ENCODE peak calls at places on chromosomes 3 and 15, in seven cellular contexts. K is A549, I is H1, B is suprapubic skin, R is esophagus muscularis mucosa, X is transverse colon, W is sigmoid colon. Q is an unnamed sample.

GRCh38 chr3:58198362-58198761 is 12.4 kb downstream of the DNASE1L3 start:
- DNase-seq in I (no peak), B (no peak), W (no peak), R (no peak), X (no peak), K (no peak), Q (no peak)

GRCh38 chr15:98873441-98874218 is 134.0 kb downstream of the PGPEP1L start:
- DNase-seq in K (peak; percentile 97), W (no peak), R (no peak), I (no peak), B (no peak), X (no peak), Q (no peak)

GRCh38 chr3:123571264-123571972 is 13.4 kb downstream of the HACD2 start:
- DNase-seq in R (no peak), X (no peak), I (no peak), K (no peak), B (no peak), W (no peak), Q (no peak)

GRCh38 chr15:40770147-40770721 is 454 bp downstream of the C15orf62 start:
- DNase-seq in K (no peak), R (no peak), W (no peak), B (no peak), I (no peak), X (peak; percentile 51), Q (peak; percentile 69)

GRCh38 chr3:15325228-15325627 is 7.2 kb downstream of the SH3BP5 start:
- DNase-seq in K (no peak), I (peak; percentile 51), R (no peak), B (no peak), X (no peak), W (no peak), Q (no peak)

GRCh38 chr3:4043867-4044575 is 244.8 kb downstream of the LRRN1 start:
- DNase-seq in X (no peak), R (no peak), W (no peak), I (no peak), K (no peak), B (no peak), Q (no peak)

GRCh38 chr3:24545917-24546316 is 51.3 kb upstream of the THRB start:
- DNase-seq in R (no peak), X (peak; percentile 11), W (peak; percentile 73), K (no peak), I (no peak), B (no peak), Q (no peak)

GRCh38 chr15:101322849-101323477 is 27.9 kb upstream of the SNRPA1 start:
- DNase-seq in W (no peak), R (no peak), X (no peak), B (no peak), K (no peak), I (no peak), Q (no peak)

GRCh38 chr3:134677196-134677986 is 26.6 kb upstream of the KY start:
- DNase-seq in R (no peak), B (peak; percentile 67), I (peak; percentile 38), X (no peak), K (peak; percentile 19), W (no peak), Q (no peak)

GRCh38 chr3:197953881-197954280 is 3.9 kb downstream of the RPL35A start:
- DNase-seq in I (no peak), W (no peak), B (no peak), K (no peak), X (no peak), R (no peak), Q (no peak)

GRCh38 chr3:197956626-197956988 is 3.4 kb upstream of the LMLN start:
- DNase-seq in W (no peak), R (no peak), I (no peak), B (no peak), X (no peak), K (no peak), Q (no peak)

GRCh38 chr3:197958346-197958745 is 1.7 kb upstream of the LMLN start:
- DNase-seq in I (no peak), R (no peak), K (no peak), W (no peak), X (no peak), B (no peak), Q (no peak)

GRCh38 chr3:197957775-197958103 is 2.3 kb upstream of the LMLN start:
- DNase-seq in W (no peak), I (no peak), K (no peak), X (no peak), B (no peak), R (no peak), Q (no peak)

GRCh38 chr3:197956070-197956469 is 3.9 kb upstream of the LMLN start:
- DNase-seq in I (no peak), R (no peak), W (no peak), K (no peak), B (no peak), X (no peak), Q (no peak)
- TF ChIP-seq POLR2A in I (no peak), R (no peak), W (no peak), K (no peak), B (no peak), X (no peak), Q (no peak)

GRCh38 chr3:195149292-195149691 is 121.7 kb downstream of the XXYLT1 start:
- DNase-seq in B (no peak), K (no peak), W (no peak), R (no peak), I (no peak), X (no peak), Q (no peak)

GRCh38 chr3:195148553-195148952 is 122.4 kb downstream of the XXYLT1 start:
- DNase-seq in B (no peak), K (no peak), R (no peak), X (no peak), W (no peak), I (no peak), Q (no peak)

GRCh38 chr3:195151402-195151801 is 119.6 kb downstream of the XXYLT1 start:
- DNase-seq in B (no peak), K (no peak), W (no peak), I (no peak), X (no peak), R (no peak), Q (no peak)

GRCh38 chr3:195151866-195152526 is 119.0 kb downstream of the XXYLT1 start:
- DNase-seq in W (no peak), B (no peak), R (no peak), I (no peak), K (peak; percentile 26), X (no peak), Q (no peak)

DNA sequence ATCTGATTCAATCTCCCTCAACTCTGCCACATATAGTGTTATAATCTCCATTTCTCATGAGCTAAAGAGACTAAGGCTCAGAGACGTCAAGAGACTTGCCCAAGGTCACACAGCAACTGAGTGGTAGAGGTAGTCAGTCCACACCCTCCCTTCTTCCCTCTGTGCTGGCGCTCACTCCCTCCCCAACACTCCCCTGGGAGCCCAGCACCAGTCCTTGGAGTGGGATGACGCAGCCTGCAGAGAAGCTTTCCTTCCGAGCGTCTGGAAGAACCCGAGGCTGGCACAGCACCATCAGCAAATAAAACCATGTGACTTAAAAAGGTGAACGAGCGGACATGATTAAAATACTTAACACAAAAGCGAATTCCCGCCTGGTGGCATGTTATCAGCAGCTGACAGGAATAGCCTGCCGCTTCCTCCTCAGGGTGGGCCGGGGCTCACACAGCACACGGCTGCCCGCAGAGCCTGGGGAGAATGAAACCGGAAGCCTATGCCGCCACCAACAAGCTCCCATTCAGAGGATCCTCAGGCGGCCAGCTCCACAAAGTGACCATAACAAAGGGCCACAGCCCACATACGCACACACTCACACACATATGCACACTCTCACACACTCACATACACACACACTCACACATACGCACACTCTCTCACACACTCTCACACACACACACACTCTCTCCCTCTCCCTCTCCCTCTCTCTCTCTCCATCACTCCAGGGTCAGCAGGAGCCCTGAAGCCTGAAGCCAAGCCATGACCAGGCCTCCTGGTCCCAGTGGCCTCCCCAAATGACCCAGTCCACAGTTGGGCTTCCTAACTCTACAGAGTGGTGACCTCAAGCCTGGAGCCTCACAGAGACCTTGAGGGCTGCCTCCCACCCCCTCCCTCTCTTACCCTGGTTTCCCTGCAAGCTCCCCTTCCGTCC is 120.5 kb downstream of the XXYLT1 start:
- DNase-seq in W (peak; percentile 93), R (no peak), X (peak; percentile 61), K (no peak), I (peak; percentile 29), B (no peak), Q (peak; percentile 66)
- H3K4me1 ChIP-seq in W (no peaks in the 10 kb centered on the region), R (peaks cover 69% of the 10 kb centered on the region), X (peaks cover 49% of the 10 kb centered on the region), K (peaks cover 7% of the 10 kb centered on the region), I (peaks cover 35% of the 10 kb centered on the region), B (peaks cover 68% of the 10 kb centered on the region), Q (peaks cover 42% of the 10 kb centered on the region)

GRCh38 chr3:64687381-64687780 is 419 bp downstream of the ADAMTS9 start:
- DNase-seq in W (no peak), B (no peak), I (no peak), X (peak; percentile 8), R (no peak), K (no peak), Q (no peak)

GRCh38 chr3:64685331-64685799 is 2.4 kb downstream of the ADAMTS9 start:
- DNase-seq in I (no peak), K (no peak), X (peak; percentile 48), B (no peak), W (peak; percentile 93), R (no peak), Q (no peak)

GRCh38 chr3:64685800-64686445 is 1.9 kb downstream of the ADAMTS9 start:
- DNase-seq in R (peak; percentile 96), K (peak; percentile 57), W (peak; percentile 99), B (peak; percentile 89), X (peak; percentile 89), I (no peak), Q (peak; percentile 24)

GRCh38 chr3:64686446-64686908 is 1.3 kb downstream of the ADAMTS9 start:
- DNase-seq in I (no peak), X (peak; percentile 39), R (no peak), K (peak; percentile 35), B (no peak), W (no peak), Q (no peak)

DNA sequence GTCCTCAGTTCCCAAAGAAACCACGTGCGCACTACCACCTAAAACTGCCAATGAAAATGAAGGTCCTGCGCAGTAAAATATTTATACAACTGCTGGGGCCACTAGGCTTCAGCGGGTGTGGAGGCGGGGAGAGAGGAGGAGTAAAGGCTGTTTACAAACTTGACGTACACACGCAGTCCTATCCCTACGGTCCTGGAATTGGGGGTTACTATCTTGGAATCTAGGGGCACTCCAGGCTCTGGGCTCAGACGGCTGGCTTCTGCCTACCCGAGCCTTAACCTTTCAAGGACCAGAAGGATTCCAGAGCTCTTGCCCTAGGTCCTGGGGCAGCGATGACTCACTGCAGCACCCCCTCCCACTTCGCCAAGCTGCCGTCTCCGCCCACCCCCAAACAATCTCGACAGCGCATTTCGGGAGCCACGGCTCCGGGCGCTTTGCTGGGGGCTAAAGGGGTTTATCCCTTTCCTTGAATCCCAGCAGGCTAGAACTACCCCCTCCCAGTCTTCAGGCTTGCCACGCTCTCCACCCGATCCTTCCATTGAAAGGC is 3.0 kb downstream of the ADAMTS9 start:
- DNase-seq in K (no peak), R (no peak), W (peak; percentile 93), X (peak; percentile 34), B (peak; percentile 81), I (no peak), Q (no peak)
- TF ChIP-seq POLR2A in K (no peak), R (no peak), W (peak; percentile 61), X (peak; percentile 54), B (peak; percentile 51), I (no peak), Q (no peak)

DNA sequence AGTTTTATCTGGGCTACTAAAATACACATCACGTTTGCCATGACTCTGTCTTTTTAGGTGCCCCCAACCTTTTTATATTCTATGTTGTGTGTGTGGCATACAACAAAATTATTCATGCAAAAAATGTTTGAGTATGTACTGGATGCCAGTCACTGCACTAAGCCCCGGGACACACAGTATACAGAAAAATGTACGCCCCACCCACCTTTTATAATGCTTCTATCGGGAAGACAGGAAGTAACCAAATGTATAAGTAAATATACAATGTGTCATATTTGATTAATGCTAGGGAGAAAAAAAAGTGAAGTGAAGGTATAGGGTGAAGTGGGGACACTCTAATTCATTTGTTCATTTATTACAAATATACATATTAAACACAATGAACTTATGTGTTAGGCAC is 503.4 kb upstream of the MDFIC2 start:
- DNase-seq in R (no peak), W (no peak), X (no peak), K (no peak), I (no peak), B (no peak), Q (no peak)
- H3K4me1 ChIP-seq in R (peaks cover 9% of the 10 kb centered on the region), W (no peaks in the 10 kb centered on the region), X (no peaks in the 10 kb centered on the region), K (no peaks in the 10 kb centered on the region), I (no peaks in the 10 kb centered on the region), B (no peaks in the 10 kb centered on the region), Q (no peaks in the 10 kb centered on the region)

Q was measured in Peyer's patch.